ENCODE peak calls at places on chromosomes 16 and 17, in four cellular contexts. Q is K562, P is GM12878, J is HepG2. T is an unnamed sample.

GRCh38 chr16:47386201-47386718 is 74.6 kb downstream of the ITFG1 start:
- DNase-seq in Q (no peak), P (no peak), J (no peak), T (no peak)

GRCh38 chr17:51653902-51654301 is 393.6 kb downstream of the UTP18 start:
- DNase-seq in Q (no peak), P (no peak), J (no peak), T (no peak)

GRCh38 chr17:49454050-49454449 is 39.4 kb upstream of the PHB1 start:
- DNase-seq in Q (no peak), P (no peak), J (peak; percentile 95), T (no peak)

GRCh38 chr16:8733849-8734540 is 59.6 kb downstream of the ABAT start:
- DNase-seq in Q (no peak), P (no peak), J (no peak), T (no peak)

GRCh38 chr16:7086842-7087616 is 245.6 kb upstream of the RBFOX1 start:
- DNase-seq in Q (peak; percentile 14), P (no peak), J (peak; percentile 33), T (peak; percentile 78)

GRCh38 chr17:9256361-9256943 is 235.1 kb downstream of the NTN1 start:
- DNase-seq in Q (no peak), P (no peak), J (no peak), T (no peak)

GRCh38 chr17:55607736-55608341 is 96.6 kb upstream of the SMIM36 start:
- DNase-seq in Q (no peak), P (no peak), J (no peak), T (no peak)

GRCh38 chr17:77352441-77352840 is 211.7 kb downstream of the SEC14L1 start:
- DNase-seq in Q (no peak), P (no peak), J (no peak), T (no peak)

GRCh38 chr16:79163666-79164377 is 436.7 kb downstream of the MAF start:
- DNase-seq in Q (no peak), P (no peak), J (no peak), T (no peak)

GRCh38 chr16:1310832-1311200 is 1.4 kb downstream of the UBE2I start:
- DNase-seq in Q (no peak), P (no peak), J (no peak), T (no peak)

GRCh38 chr16:89712476-89712805 is 8.3 kb downstream of the VPS9D1 start:
- DNase-seq in Q (no peak), P (no peak), J (no peak), T (no peak)

GRCh38 chr17:682150-682549 is 32.5 kb downstream of the VPS53 start:
- DNase-seq in Q (no peak), P (no peak), J (no peak), T (no peak)

GRCh38 chr16:4214215-4214621 is 27.7 kb downstream of the SRL start:
- DNase-seq in Q (no peak), P (no peak), J (peak; percentile 55), T (no peak)

GRCh38 chr17:13813347-13814240 is 211.9 kb upstream of the HS3ST3A1 start:
- DNase-seq in Q (no peak), P (no peak), J (peak; percentile 13), T (no peak)

GRCh38 chr17:2710804-2711607 is 558 bp downstream of the CLUH start:
- DNase-seq in Q (no peak), P (no peak), J (peak; percentile 75), T (no peak)

GRCh38 chr17:77324227-77324626 is 183.5 kb downstream of the SEC14L1 start:
- DNase-seq in Q (no peak), P (no peak), J (no peak), T (no peak)

GRCh38 chr16:48558269-48558915 is 51.6 kb downstream of the N4BP1 start:
- DNase-seq in Q (no peak), P (no peak), J (no peak), T (no peak)

GRCh38 chr16:638836-639235 is 2.7 kb upstream of the METTL26 start:
- DNase-seq in Q (no peak), P (no peak), J (no peak), T (no peak)

GRCh38 chr17:67417507-67417906 is 40.4 kb downstream of the PITPNC1 start:
- DNase-seq in Q (no peak), P (no peak), J (no peak), T (no peak)

GRCh38 chr17:15965510-15965909 is 20.6 kb downstream of the ADORA2B start:
- DNase-seq in Q (no peak), P (no peak), J (no peak), T (no peak)

GRCh38 chr16:29745126-29745852 is 501 bp downstream of the C16orf54 start:
- DNase-seq in Q (no peak), P (no peak), J (no peak), T (no peak)

GRCh38 chr16:1443403-1443973 is 868 bp downstream of the CCDC154 start:
- DNase-seq in Q (no peak), P (no peak), J (no peak), T (no peak)

GRCh38 chr17:33973491-33973890 is 281.6 kb upstream of the CCL2 start:
- DNase-seq in Q (no peak), P (no peak), J (no peak), T (no peak)

GRCh38 chr17:9890124-9890523 is 14.9 kb downstream of the RCVRN start:
- DNase-seq in Q (peak; percentile 54), P (no peak), J (peak; percentile 6), T (peak; percentile 89)

GRCh38 chr16:19203374-19203966 is 35.4 kb downstream of the SYT17 start:
- DNase-seq in Q (no peak), P (peak; percentile 27), J (no peak), T (no peak)
- TF ChIP-seq POLR2AphosphoS5 in Q (no peak), P (no peak), J (no peak), T (no peak)

DNA sequence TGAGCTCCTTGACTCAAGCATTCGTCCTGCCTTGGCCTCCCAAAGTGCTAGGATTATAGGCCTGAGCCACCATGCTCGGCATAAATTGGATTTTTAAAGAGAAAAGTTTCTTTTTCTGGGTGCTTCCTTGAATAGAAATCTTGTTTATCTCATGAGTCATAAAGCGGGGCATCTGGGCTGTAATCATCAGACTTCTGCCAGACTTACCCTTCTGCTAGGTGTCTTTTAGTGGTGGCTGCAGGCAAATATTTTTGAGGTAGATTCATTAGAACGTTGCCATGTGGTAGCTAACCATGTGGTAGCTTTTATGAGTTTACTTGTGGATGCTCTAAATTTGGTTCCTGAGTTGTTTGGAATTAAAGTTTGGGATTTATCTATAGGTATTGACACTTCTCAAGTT is 13.4 kb downstream of the PGS1 start:
- DNase-seq in Q (no peak), P (no peak), J (no peak), T (no peak)
- TF ChIP-seq KDM1A in Q (no peak), P (no peak), J (no peak), T (no peak)

GRCh38 chr17:58284613-58285421 is 4.1 kb upstream of the MPO start:
- DNase-seq in Q (no peak), P (no peak), J (no peak), T (peak; percentile 23)
- TF ChIP-seq POLR2AphosphoS5 in Q (no peak), P (no peak), J (no peak), T (no peak)

GRCh38 chr16:85381738-85382592 is 231.2 kb upstream of the GSE1 start:
- DNase-seq in Q (peak; percentile 97), P (no peak), J (no peak), T (no peak)
- TF ChIP-seq KDM1A in Q (peak; percentile 99), P (no peak), J (no peak), T (no peak)

GRCh38 chr17:81520021-81520894 is 7.7 kb upstream of the ACTG1 start:
- DNase-seq in Q (no peak), P (no peak), J (no peak), T (no peak)

GRCh38 chr17:81517339-81518112 is 4.9 kb upstream of the ACTG1 start:
- DNase-seq in Q (no peak), P (peak; percentile 82), J (no peak), T (peak; percentile 56)

GRCh38 chr17:81518113-81518784 is 5.7 kb upstream of the ACTG1 start:
- DNase-seq in Q (no peak), P (no peak), J (no peak), T (no peak)

GRCh38 chr17:81518785-81519283 is 6.2 kb upstream of the ACTG1 start:
- DNase-seq in Q (peak; percentile 60), P (no peak), J (no peak), T (no peak)

DNA sequence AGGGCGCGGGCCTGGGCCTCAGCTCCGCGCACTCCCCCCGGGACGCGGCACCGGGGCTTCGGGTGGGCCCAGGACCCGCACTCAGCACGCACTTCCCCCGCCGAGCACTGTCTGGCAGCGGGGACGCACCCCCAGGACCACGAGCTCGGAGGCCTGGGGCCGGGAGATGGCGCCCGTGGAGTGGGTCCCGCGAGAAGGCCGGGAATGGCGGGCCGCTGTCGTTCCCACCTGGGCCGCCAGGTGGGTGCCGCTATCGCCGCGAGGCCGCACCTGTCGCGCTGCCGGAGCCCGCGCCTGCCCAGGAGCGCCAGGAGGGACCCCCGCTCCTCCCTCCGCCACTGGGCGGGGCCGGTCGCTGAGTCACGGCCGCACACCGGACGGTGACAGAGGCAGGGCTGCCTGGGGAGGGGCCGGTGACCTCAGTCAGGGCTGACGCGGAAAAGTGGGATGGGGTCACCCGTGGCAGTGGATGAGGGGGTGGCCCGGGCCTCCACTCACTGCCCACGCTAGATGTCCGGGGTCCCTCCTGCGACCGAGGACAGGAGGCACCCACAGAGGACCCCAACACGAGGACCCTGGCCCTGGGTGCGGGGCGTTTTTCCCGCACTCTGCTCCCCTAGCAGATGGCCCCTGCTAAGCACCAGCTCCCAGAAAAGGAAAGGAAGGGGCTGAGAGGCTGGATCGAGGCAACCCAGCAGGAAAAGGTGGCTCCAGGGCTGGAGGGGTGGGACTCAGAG is 6.9 kb upstream of the ACTG1 start:
- DNase-seq in Q (peak; percentile 83), P (no peak), J (no peak), T (peak; percentile 69)
- TF ChIP-seq POLR2AphosphoS5 in Q (no peak), P (no peak), J (no peak), T (no peak)

DNA sequence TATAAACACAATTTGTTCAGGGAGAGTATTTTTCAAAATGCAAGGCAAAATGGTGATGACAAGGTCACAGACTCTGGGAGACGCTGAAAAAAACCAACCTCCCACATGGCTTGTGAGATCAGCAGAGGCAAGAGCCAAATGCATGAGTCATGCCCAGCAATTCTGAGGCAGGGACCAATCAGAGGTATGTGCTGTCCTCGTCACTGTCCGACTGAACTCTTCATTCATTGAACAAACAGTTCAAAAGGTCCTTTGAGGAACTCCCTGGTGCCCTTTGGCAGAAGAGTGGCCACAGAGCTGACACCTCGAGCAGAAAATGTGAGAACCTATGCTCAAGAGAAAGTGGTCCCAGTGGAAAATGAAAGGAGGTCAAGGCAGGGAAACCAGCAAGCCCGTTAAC is 51.0 kb downstream of the CDH11 start:
- DNase-seq in Q (no peak), P (no peak), J (peak; percentile 70), T (no peak)
- TF ChIP-seq KDM1A in Q (no peak), P (no peak), J (no peak), T (no peak)

GRCh38 chr17:12463102-12463501 is 202.6 kb upstream of the MYOCD start:
- DNase-seq in Q (no peak), P (no peak), J (no peak), T (no peak)
- TF ChIP-seq POLR2AphosphoS5 in Q (no peak), P (no peak), J (no peak), T (no peak)